ENCODE peak calls at places on chromosomes 3 and 15, in six cellular contexts. One of them, this sample, is unnamed.

GRCh38 chr3:195075199-195075940 is 195.6 kb downstream of the XXYLT1 start:
- DNase-seq in H9: no peak
- DNase-seq in IMR-90: peak; percentile 10
- DNase-seq in trophoblast cell: no peak
- DNase-seq in mesenchymal stem cell: no peak
- DNase-seq in H1: no peak
- DNase-seq in this sample: no peak

GRCh38 chr3:72461787-72462186 is 386.5 kb downstream of the SHQ1 start:
- DNase-seq in H9: no peak
- DNase-seq in IMR-90: no peak
- DNase-seq in trophoblast cell: no peak
- DNase-seq in mesenchymal stem cell: no peak
- DNase-seq in H1: no peak
- DNase-seq in this sample: no peak

GRCh38 chr3:124886168-124887051 is 755 bp downstream of the ITGB5 start:
- DNase-seq in H9: peak; percentile 75
- DNase-seq in IMR-90: peak; percentile 38
- DNase-seq in trophoblast cell: peak; percentile 29
- DNase-seq in mesenchymal stem cell: peak; percentile 71
- DNase-seq in H1: peak; percentile 70
- DNase-seq in this sample: peak; percentile 43

GRCh38 chr15:69502470-69503045 is 49.9 kb downstream of the RPLP1 start:
- DNase-seq in H9: no peak
- DNase-seq in IMR-90: no peak
- DNase-seq in trophoblast cell: no peak
- DNase-seq in mesenchymal stem cell: no peak
- DNase-seq in H1: peak; percentile 52
- DNase-seq in this sample: no peak

GRCh38 chr3:13288732-13289718 is 131.1 kb downstream of the NUP210 start:
- DNase-seq in H9: no peak
- DNase-seq in IMR-90: peak; percentile 3
- DNase-seq in trophoblast cell: no peak
- DNase-seq in mesenchymal stem cell: peak; percentile 7
- DNase-seq in H1: no peak
- DNase-seq in this sample: no peak

GRCh38 chr15:81160312-81161214 is 26.5 kb downstream of the CFAP161 start:
- DNase-seq in H9: no peak
- DNase-seq in IMR-90: peak; percentile 95
- DNase-seq in trophoblast cell: no peak
- DNase-seq in mesenchymal stem cell: no peak
- DNase-seq in H1: no peak
- DNase-seq in this sample: no peak

GRCh38 chr3:138114431-138114918 is 933 bp downstream of the DZIP1L start:
- DNase-seq in H9: peak; percentile 47
- DNase-seq in IMR-90: peak; percentile 43
- DNase-seq in trophoblast cell: no peak
- DNase-seq in mesenchymal stem cell: peak; percentile 58
- DNase-seq in H1: peak; percentile 54
- DNase-seq in this sample: no peak

GRCh38 chr15:74171965-74172541 is 1.5 kb upstream of the ISLR start:
- DNase-seq in H9: peak; percentile 17
- DNase-seq in IMR-90: no peak
- DNase-seq in trophoblast cell: no peak
- DNase-seq in mesenchymal stem cell: no peak
- DNase-seq in H1: no peak
- DNase-seq in this sample: no peak

GRCh38 chr3:52440249-52440551 is 4.7 kb downstream of the SEMA3G start:
- DNase-seq in H9: no peak
- DNase-seq in IMR-90: no peak
- DNase-seq in trophoblast cell: no peak
- DNase-seq in mesenchymal stem cell: no peak
- DNase-seq in H1: no peak
- DNase-seq in this sample: no peak

GRCh38 chr3:151838574-151839312 is 24.8 kb downstream of the AADAC start:
- DNase-seq in H9: peak; percentile 38
- DNase-seq in IMR-90: peak; percentile 88
- DNase-seq in trophoblast cell: peak; percentile 60
- DNase-seq in mesenchymal stem cell: peak; percentile 85
- DNase-seq in H1: no peak
- DNase-seq in this sample: peak; percentile 54

GRCh38 chr3:126527455-126528211 is 3.7 kb downstream of the CHST13 start:
- DNase-seq in H9: no peak
- DNase-seq in IMR-90: no peak
- DNase-seq in trophoblast cell: no peak
- DNase-seq in mesenchymal stem cell: no peak
- DNase-seq in H1: no peak
- DNase-seq in this sample: no peak

GRCh38 chr3:192332386-192333291 is 394.7 kb downstream of the FGF12 start:
- DNase-seq in H9: no peak
- DNase-seq in IMR-90: no peak
- DNase-seq in trophoblast cell: peak; percentile 11
- DNase-seq in mesenchymal stem cell: no peak
- DNase-seq in H1: no peak
- DNase-seq in this sample: no peak

GRCh38 chr3:165854696-165855095 is 17.5 kb upstream of the BCHE start:
- DNase-seq in H9: no peak
- DNase-seq in IMR-90: no peak
- DNase-seq in trophoblast cell: no peak
- DNase-seq in mesenchymal stem cell: peak; percentile 31
- DNase-seq in H1: no peak
- DNase-seq in this sample: no peak

GRCh38 chr3:38574411-38575278 is 74.8 kb downstream of the SCN5A start:
- DNase-seq in H9: peak; percentile 30
- DNase-seq in IMR-90: peak; percentile 10
- DNase-seq in trophoblast cell: no peak
- DNase-seq in mesenchymal stem cell: peak; percentile 10
- DNase-seq in H1: peak; percentile 37
- DNase-seq in this sample: no peak

GRCh38 chr3:82306189-82306588 is 544.7 kb upstream of the GBE1 start:
- DNase-seq in H9: no peak
- DNase-seq in IMR-90: no peak
- DNase-seq in trophoblast cell: no peak
- DNase-seq in mesenchymal stem cell: no peak
- DNase-seq in H1: no peak
- DNase-seq in this sample: no peak

GRCh38 chr15:77836116-77836798 is 203.5 kb upstream of the LINGO1 start:
- DNase-seq in H9: peak; percentile 69
- DNase-seq in IMR-90: peak; percentile 27
- DNase-seq in trophoblast cell: no peak
- DNase-seq in mesenchymal stem cell: peak; percentile 29
- DNase-seq in H1: no peak
- DNase-seq in this sample: no peak

GRCh38 chr3:50599716-50600118 is 11.9 kb downstream of the CISH start:
- DNase-seq in H9: no peak
- DNase-seq in IMR-90: no peak
- DNase-seq in trophoblast cell: no peak
- DNase-seq in mesenchymal stem cell: no peak
- DNase-seq in H1: no peak
- DNase-seq in this sample: no peak

GRCh38 chr15:77862651-77863104 is 214.8 kb downstream of the TBC1D2B start:
- DNase-seq in H9: peak; percentile 25
- DNase-seq in IMR-90: no peak
- DNase-seq in trophoblast cell: no peak
- DNase-seq in mesenchymal stem cell: no peak
- DNase-seq in H1: no peak
- DNase-seq in this sample: no peak

GRCh38 chr3:61948699-61949305 is 387.4 kb downstream of the PTPRG start:
- DNase-seq in H9: no peak
- DNase-seq in IMR-90: no peak
- DNase-seq in trophoblast cell: no peak
- DNase-seq in mesenchymal stem cell: no peak
- DNase-seq in H1: no peak
- DNase-seq in this sample: no peak

GRCh38 chr3:64216706-64217105 is 8.6 kb downstream of the PRICKLE2 start:
- DNase-seq in H9: peak; percentile 32
- DNase-seq in IMR-90: peak; percentile 57
- DNase-seq in trophoblast cell: no peak
- DNase-seq in mesenchymal stem cell: peak; percentile 45
- DNase-seq in H1: no peak
- DNase-seq in this sample: no peak

GRCh38 chr3:138923531-138923994 is 23.4 kb downstream of the FOXL2 start:
- DNase-seq in H9: peak; percentile 91
- DNase-seq in IMR-90: peak; percentile 83
- DNase-seq in trophoblast cell: peak; percentile 82
- DNase-seq in mesenchymal stem cell: peak; percentile 83
- DNase-seq in H1: peak; percentile 96
- DNase-seq in this sample: peak; percentile 87

GRCh38 chr15:78640840-78641733 is at the start of gene CHRNB4:
- DNase-seq in H9: peak; percentile 90
- DNase-seq in IMR-90: no peak
- DNase-seq in trophoblast cell: no peak
- DNase-seq in mesenchymal stem cell: peak; percentile 30
- DNase-seq in H1: peak; percentile 96
- DNase-seq in this sample: peak; percentile 73

GRCh38 chr3:114071786-114072185 is 15.2 kb downstream of the QTRT2 start:
- DNase-seq in H9: no peak
- DNase-seq in IMR-90: no peak
- DNase-seq in trophoblast cell: no peak
- DNase-seq in mesenchymal stem cell: no peak
- DNase-seq in H1: no peak
- DNase-seq in this sample: no peak

GRCh38 chr15:48680841-48681240 is 35.3 kb upstream of the FBN1 start:
- DNase-seq in H9: no peak
- DNase-seq in IMR-90: peak; percentile 97
- DNase-seq in trophoblast cell: peak; percentile 44
- DNase-seq in mesenchymal stem cell: peak; percentile 93
- DNase-seq in H1: no peak
- DNase-seq in this sample: no peak

GRCh38 chr15:90987561-90988141 is 6.7 kb downstream of the PRC1 start:
- DNase-seq in H9: no peak
- DNase-seq in IMR-90: no peak
- DNase-seq in trophoblast cell: no peak
- DNase-seq in mesenchymal stem cell: no peak
- DNase-seq in H1: no peak
- DNase-seq in this sample: no peak

GRCh38 chr3:71130516-71131384 is 452.8 kb downstream of the FOXP1 start:
- DNase-seq in H9: no peak
- DNase-seq in IMR-90: peak; percentile 83
- DNase-seq in trophoblast cell: no peak
- DNase-seq in mesenchymal stem cell: peak; percentile 88
- DNase-seq in H1: no peak
- DNase-seq in this sample: no peak

GRCh38 chr15:72796515-72797337 is 13.2 kb upstream of the ADPGK start:
- DNase-seq in H9: peak; percentile 69
- DNase-seq in IMR-90: peak; percentile 16
- DNase-seq in trophoblast cell: peak; percentile 20
- DNase-seq in mesenchymal stem cell: peak; percentile 52
- DNase-seq in H1: peak; percentile 70
- DNase-seq in this sample: peak; percentile 49

GRCh38 chr3:32315441-32315840 is 76.2 kb upstream of the CMTM7 start:
- DNase-seq in H9: no peak
- DNase-seq in IMR-90: no peak
- DNase-seq in trophoblast cell: no peak
- DNase-seq in mesenchymal stem cell: no peak
- DNase-seq in H1: no peak
- DNase-seq in this sample: no peak

GRCh38 chr3:139136459-139137190 is 91.9 kb upstream of the PRR23C start:
- DNase-seq in H9: no peak
- DNase-seq in IMR-90: no peak
- DNase-seq in trophoblast cell: no peak
- DNase-seq in mesenchymal stem cell: no peak
- DNase-seq in H1: no peak
- DNase-seq in this sample: no peak

GRCh38 chr15:70569718-70570231 is 193.6 kb downstream of the UACA start:
- DNase-seq in H9: no peak
- DNase-seq in IMR-90: peak; percentile 69
- DNase-seq in trophoblast cell: no peak
- DNase-seq in mesenchymal stem cell: peak; percentile 16
- DNase-seq in H1: no peak
- DNase-seq in this sample: no peak

GRCh38 chr3:142898346-142899213 is 9.7 kb upstream of the PCOLCE2 start:
- DNase-seq in H9: no peak
- DNase-seq in IMR-90: no peak
- DNase-seq in trophoblast cell: no peak
- DNase-seq in mesenchymal stem cell: no peak
- DNase-seq in H1: no peak
- DNase-seq in this sample: no peak

GRCh38 chr15:62527387-62527786 is 362.3 kb upstream of the C2CD4B start:
- DNase-seq in H9: no peak
- DNase-seq in IMR-90: no peak
- DNase-seq in trophoblast cell: peak; percentile 20
- DNase-seq in mesenchymal stem cell: no peak
- DNase-seq in H1: no peak
- DNase-seq in this sample: no peak
- H4K91ac ChIP-seq in H9: no peak overlapping the region
- H4K91ac ChIP-seq in IMR-90: no peak overlapping the region
- H4K91ac ChIP-seq in trophoblast cell: peak overlapping the region; percentile 90
- H4K91ac ChIP-seq in mesenchymal stem cell: no peak overlapping the region
- H4K91ac ChIP-seq in H1: no peak overlapping the region
- H4K91ac ChIP-seq in this sample: no peak overlapping the region

GRCh38 chr15:38320181-38320580 is 67.5 kb downstream of the SPRED1 start:
- DNase-seq in H9: no peak
- DNase-seq in IMR-90: peak; percentile 62
- DNase-seq in trophoblast cell: no peak
- DNase-seq in mesenchymal stem cell: no peak
- DNase-seq in H1: no peak
- DNase-seq in this sample: no peak

GRCh38 chr15:38323895-38324294 is 71.3 kb downstream of the SPRED1 start:
- DNase-seq in H9: no peak
- DNase-seq in IMR-90: no peak
- DNase-seq in trophoblast cell: no peak
- DNase-seq in mesenchymal stem cell: no peak
- DNase-seq in H1: no peak
- DNase-seq in this sample: no peak

GRCh38 chr15:38325290-38325990 is 72.8 kb downstream of the SPRED1 start:
- DNase-seq in H9: no peak
- DNase-seq in IMR-90: peak; percentile 14
- DNase-seq in trophoblast cell: no peak
- DNase-seq in mesenchymal stem cell: no peak
- DNase-seq in H1: no peak
- DNase-seq in this sample: no peak
- H4K8ac ChIP-seq in H9: no peak overlapping the region
- H4K8ac ChIP-seq in IMR-90: no peak overlapping the region
- H4K8ac ChIP-seq in trophoblast cell: no peak overlapping the region
- H4K8ac ChIP-seq in mesenchymal stem cell: no peak overlapping the region
- H4K8ac ChIP-seq in H1: no peak overlapping the region
- H4K8ac ChIP-seq in this sample: no peak overlapping the region

DNA sequence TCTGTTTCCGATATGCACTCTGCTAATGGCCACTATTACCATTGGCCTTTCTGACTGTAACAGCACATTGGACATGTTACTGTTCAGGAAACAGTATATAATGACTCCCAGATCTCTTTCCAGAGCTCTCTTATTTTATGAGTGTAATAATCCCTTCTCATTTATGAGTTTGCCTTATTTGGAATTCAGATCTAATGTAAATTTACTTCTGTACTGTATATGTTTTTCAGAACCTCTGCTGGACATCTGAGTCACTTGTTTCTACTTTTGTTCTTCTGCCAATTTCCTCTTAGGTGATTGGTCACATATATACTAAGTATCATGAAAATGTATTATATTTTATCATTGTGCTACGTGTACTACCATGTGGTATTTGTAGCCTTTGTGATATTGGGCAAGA is 30.5 kb downstream of the RSRC1 start:
- DNase-seq in H9: no peak
- DNase-seq in IMR-90: peak; percentile 51
- DNase-seq in trophoblast cell: no peak
- DNase-seq in mesenchymal stem cell: no peak
- DNase-seq in H1: no peak
- DNase-seq in this sample: no peak
- H4K91ac ChIP-seq in H9: no peak overlapping the region
- H4K91ac ChIP-seq in IMR-90: no peak overlapping the region
- H4K91ac ChIP-seq in trophoblast cell: no peak overlapping the region
- H4K91ac ChIP-seq in mesenchymal stem cell: no peak overlapping the region
- H4K91ac ChIP-seq in H1: no peak overlapping the region
- H4K91ac ChIP-seq in this sample: no peak overlapping the region

GRCh38 chr3:44761347-44762169 is at the start of the genes KIAA1143 and KIF15:
- DNase-seq in H9: peak; percentile 96
- DNase-seq in IMR-90: peak; percentile 95
- DNase-seq in trophoblast cell: peak; percentile 98
- DNase-seq in mesenchymal stem cell: peak; percentile 94
- DNase-seq in H1: peak; percentile 98
- DNase-seq in this sample: peak; percentile 96
- H4K8ac ChIP-seq in H9: no peak within 1 kb of the TSS
- H4K8ac ChIP-seq in IMR-90: peak within 1 kb of the TSS; percentile 50
- H4K8ac ChIP-seq in trophoblast cell: peak within 1 kb of the TSS; percentile 88
- H4K8ac ChIP-seq in mesenchymal stem cell: peak within 1 kb of the TSS; percentile 90
- H4K8ac ChIP-seq in H1: peak within 1 kb of the TSS; percentile 98
- H4K8ac ChIP-seq in this sample: no peak within 1 kb of the TSS